ENCODE peak calls at places on chromosomes 3 and 15, in five cellular contexts. J, N, T, A and B are unnamed samples.
A peak's percentile ranks its signal among the peaks of the same experiment; 100 is the strongest.

GRCh38 chr3:42690191-42690590 is 4.9 kb downstream of the KLHL40 start:
- DNase-seq in J (no peak), N (peak; percentile 3), T (no peak), A (no peak), B (no peak)

GRCh38 chr3:16608816-16609215 is 3.6 kb upstream of the DAZL start:
- DNase-seq in J (no peak), N (no peak), T (no peak), A (no peak), B (no peak)

GRCh38 chr15:99644913-99645549 is 79.2 kb downstream of the MEF2A start:
- DNase-seq in J (no peak), N (no peak), T (no peak), A (no peak), B (no peak)

GRCh38 chr3:196969001-196969659 is 497 bp upstream of the PIGZ start:
- DNase-seq in J (no peak), N (no peak), T (peak; percentile 41), A (peak; percentile 69), B (peak; percentile 58)

GRCh38 chr3:111617912-111618601 is 22.9 kb upstream of the ZBED2 start:
- DNase-seq in J (no peak), N (no peak), T (no peak), A (no peak), B (no peak)

GRCh38 chr15:51768018-51768417 is 16.6 kb downstream of the TMOD2 start:
- DNase-seq in J (no peak), N (no peak), T (peak; percentile 66), A (peak; percentile 44), B (no peak)

GRCh38 chr15:92453611-92454010 is 59.9 kb downstream of the ST8SIA2 start:
- DNase-seq in J (no peak), N (no peak), T (no peak), A (no peak), B (no peak)

GRCh38 chr3:113105980-113106379 is 105.4 kb upstream of the BOC start:
- DNase-seq in J (no peak), N (no peak), T (no peak), A (no peak), B (no peak)

GRCh38 chr3:70156808-70157207 is 155.6 kb downstream of the MDFIC2 start:
- DNase-seq in J (no peak), N (no peak), T (no peak), A (no peak), B (no peak)

GRCh38 chr3:15113468-15113867 is 14.5 kb upstream of the RBSN start:
- DNase-seq in J (no peak), N (no peak), T (no peak), A (no peak), B (no peak)

GRCh38 chr15:68210821-68211655 is 5.9 kb upstream of the CALML4 start:
- DNase-seq in J (peak; percentile 35), N (peak; percentile 85), T (no peak), A (peak; percentile 66), B (peak; percentile 92)

GRCh38 chr3:10988991-10989484 is 3.5 kb upstream of the SLC6A1 start:
- DNase-seq in J (no peak), N (no peak), T (no peak), A (no peak), B (no peak)

GRCh38 chr3:37892917-37893595 is 31.4 kb downstream of the CTDSPL start:
- DNase-seq in J (no peak), N (no peak), T (no peak), A (no peak), B (no peak)

GRCh38 chr3:172522871-172523818 is at the start of gene TNFSF10:
- DNase-seq in J (no peak), N (no peak), T (peak; percentile 61), A (peak; percentile 68), B (no peak)

GRCh38 chr3:13023251-13024055 is 49.8 kb downstream of the IQSEC1 start:
- DNase-seq in J (no peak), N (peak; percentile 86), T (no peak), A (peak; percentile 61), B (peak; percentile 77)

GRCh38 chr15:33941279-33942063 is 26.8 kb upstream of the CHRM5 start:
- DNase-seq in J (no peak), N (no peak), T (no peak), A (no peak), B (no peak)

GRCh38 chr3:20245781-20246180 is 59.8 kb upstream of the SGO1 start:
- DNase-seq in J (no peak), N (no peak), T (no peak), A (no peak), B (no peak)
- TF ChIP-seq CTCF in J (no peak), N (peak; percentile 23), T (no peak), A (no peak), B (no peak)

GRCh38 chr15:75731248-75732100 is 18.8 kb upstream of the CSPG4 start:
- DNase-seq in J (no peak), N (peak; percentile 55), T (no peak), A (no peak), B (no peak)
- TF ChIP-seq CTCF in J (no peak), N (peak; percentile 57), T (no peak), A (no peak), B (no peak)

GRCh38 chr3:178325330-178325729 is 210.9 kb upstream of the KCNMB2 start:
- DNase-seq in J (peak; percentile 47), N (no peak), T (no peak), A (no peak), B (no peak)
- TF ChIP-seq CTCF in J (no peak), N (no peak), T (no peak), A (no peak), B (peak; percentile 33)

GRCh38 chr15:32029409-32029861 is 880 bp upstream of the CHRNA7 start:
- DNase-seq in J (no peak), N (peak; percentile 72), T (no peak), A (no peak), B (peak; percentile 65)
- TF ChIP-seq CTCF in J (peak; percentile 59), N (peak; percentile 88), T (no peak), A (no peak), B (peak; percentile 11)